ENCODE peak calls at places on chromosomes 4 and X, in four cellular contexts. One of them, this sample, is unnamed.

GRCh38 chr4:151744614-151745013 is 16.2 kb downstream of the GATB start:
- DNase-seq in GM20000: peak
- DNase-seq in AG09319: peak
- DNase-seq in MV-4-11: no peak
- DNase-seq in this sample: peak

GRCh38 chr4:78644744-78645330 is 93.3 kb downstream of the ANXA3 start:
- DNase-seq in GM20000: peak
- DNase-seq in AG09319: peak
- DNase-seq in MV-4-11: peak
- DNase-seq in this sample: peak

GRCh38 chrX:122238801-122239200 is 945.3 kb upstream of the GRIA3 start:
- DNase-seq in GM20000: no peak
- DNase-seq in AG09319: no peak
- DNase-seq in MV-4-11: no peak
- DNase-seq in this sample: no peak

GRCh38 chr4:170420255-170420693 is 330.5 kb upstream of the AADAT start:
- DNase-seq in GM20000: no peak
- DNase-seq in AG09319: peak
- DNase-seq in MV-4-11: peak
- DNase-seq in this sample: peak

GRCh38 chr4:72974694-72975487 is 94.6 kb downstream of the COX18 start:
- DNase-seq in GM20000: no peak
- DNase-seq in AG09319: no peak
- DNase-seq in MV-4-11: peak
- DNase-seq in this sample: peak

GRCh38 chrX:53116101-53116500 is 22.2 kb downstream of the KANTR start:
- DNase-seq in GM20000: no peak
- DNase-seq in AG09319: no peak
- DNase-seq in MV-4-11: no peak
- DNase-seq in this sample: peak

GRCh38 chrX:25012793-25013592 is 2.8 kb downstream of the ARX start:
- DNase-seq in GM20000: no peak
- DNase-seq in AG09319: no peak
- DNase-seq in MV-4-11: no peak
- DNase-seq in this sample: peak

GRCh38 chr4:24285759-24286158 is 298.6 kb downstream of the DHX15 start:
- DNase-seq in GM20000: no peak
- DNase-seq in AG09319: no peak
- DNase-seq in MV-4-11: no peak
- DNase-seq in this sample: no peak

GRCh38 chrX:21645437-21646220 is 12.5 kb downstream of the KLHL34 start:
- DNase-seq in GM20000: no peak
- DNase-seq in AG09319: no peak
- DNase-seq in MV-4-11: no peak
- DNase-seq in this sample: no peak

GRCh38 chr4:81724925-81725329 is 253.2 kb upstream of the RASGEF1B start:
- DNase-seq in GM20000: peak
- DNase-seq in AG09319: no peak
- DNase-seq in MV-4-11: no peak
- DNase-seq in this sample: peak

GRCh38 chrX:132480581-132481203 is 8.1 kb downstream of the MBNL3 start:
- DNase-seq in GM20000: peak
- DNase-seq in AG09319: peak
- DNase-seq in MV-4-11: peak
- DNase-seq in this sample: peak

GRCh38 chr4:26105815-26106699 is 192.0 kb downstream of the SMIM20 start:
- DNase-seq in GM20000: no peak
- DNase-seq in AG09319: no peak
- DNase-seq in MV-4-11: no peak
- DNase-seq in this sample: peak

GRCh38 chr4:53563824-53564223 is 27.5 kb downstream of the LNX1 start:
- DNase-seq in GM20000: peak
- DNase-seq in AG09319: no peak
- DNase-seq in MV-4-11: peak
- DNase-seq in this sample: no peak

GRCh38 chrX:53714580-53715335 is 28.2 kb upstream of the HUWE1 start:
- DNase-seq in GM20000: peak
- DNase-seq in AG09319: no peak
- DNase-seq in MV-4-11: peak
- DNase-seq in this sample: peak

GRCh38 chrX:136491832-136492231 is 4.1 kb downstream of the BRS3 start:
- DNase-seq in GM20000: no peak
- DNase-seq in AG09319: no peak
- DNase-seq in MV-4-11: no peak
- DNase-seq in this sample: peak

GRCh38 chrX:23554304-23554703 is 113.0 kb upstream of the PRDX4 start:
- DNase-seq in GM20000: peak
- DNase-seq in AG09319: peak
- DNase-seq in MV-4-11: peak
- DNase-seq in this sample: peak

GRCh38 chr4:100489316-100489715 is 28.5 kb downstream of the EMCN start:
- DNase-seq in GM20000: no peak
- DNase-seq in AG09319: no peak
- DNase-seq in MV-4-11: no peak
- DNase-seq in this sample: peak

GRCh38 chr4:91089194-91089593 is 962.0 kb downstream of the CCSER1 start:
- DNase-seq in GM20000: no peak
- DNase-seq in AG09319: no peak
- DNase-seq in MV-4-11: no peak
- DNase-seq in this sample: peak

GRCh38 chrX:2397648-2398340 is 103.0 kb downstream of the DHRSX start:
- DNase-seq in GM20000: no peak
- DNase-seq in AG09319: no peak
- DNase-seq in MV-4-11: no peak
- DNase-seq in this sample: no peak

GRCh38 chr4:82528868-82529267 is 32.9 kb downstream of the TMEM150C start:
- DNase-seq in GM20000: no peak
- DNase-seq in AG09319: no peak
- DNase-seq in MV-4-11: no peak
- DNase-seq in this sample: no peak

GRCh38 chr4:82519776-82520175 is 42.0 kb downstream of the TMEM150C start:
- DNase-seq in GM20000: no peak
- DNase-seq in AG09319: no peak
- DNase-seq in MV-4-11: no peak
- DNase-seq in this sample: peak

GRCh38 chr4:1113311-1114009 is at the start of gene RNF212:
- DNase-seq in GM20000: no peak
- DNase-seq in AG09319: no peak
- DNase-seq in MV-4-11: no peak
- DNase-seq in this sample: no peak

GRCh38 chr4:181745933-181746627 is 497.1 kb upstream of the TENM3 start:
- DNase-seq in GM20000: no peak
- DNase-seq in AG09319: no peak
- DNase-seq in MV-4-11: no peak
- DNase-seq in this sample: no peak

GRCh38 chr4:120314969-120315368 is 248.3 kb upstream of the MAD2L1 start:
- DNase-seq in GM20000: no peak
- DNase-seq in AG09319: no peak
- DNase-seq in MV-4-11: peak
- DNase-seq in this sample: no peak

GRCh38 chrX:140661657-140662056 is 47.9 kb upstream of the LINC00632 start:
- DNase-seq in GM20000: no peak
- DNase-seq in AG09319: no peak
- DNase-seq in MV-4-11: no peak
- DNase-seq in this sample: peak

GRCh38 chrX:29531336-29531735 is 684.0 kb upstream of the MAGEB2 start:
- DNase-seq in GM20000: peak
- DNase-seq in AG09319: no peak
- DNase-seq in MV-4-11: no peak
- DNase-seq in this sample: peak

GRCh38 chr4:10020871-10021676 is at the start of gene SLC2A9:
- DNase-seq in GM20000: no peak
- DNase-seq in AG09319: no peak
- DNase-seq in MV-4-11: peak
- DNase-seq in this sample: no peak

GRCh38 chr4:188911199-188911598 is 772.0 kb downstream of the TRIML1 start:
- DNase-seq in GM20000: no peak
- DNase-seq in AG09319: no peak
- DNase-seq in MV-4-11: no peak
- DNase-seq in this sample: no peak

GRCh38 chr4:150348079-150348478 is 233.9 kb upstream of the MAB21L2 start:
- DNase-seq in GM20000: no peak
- DNase-seq in AG09319: no peak
- DNase-seq in MV-4-11: peak
- DNase-seq in this sample: peak

GRCh38 chrX:19782419-19782818 is 105.0 kb downstream of the SH3KBP1 start:
- DNase-seq in GM20000: no peak
- DNase-seq in AG09319: no peak
- DNase-seq in MV-4-11: no peak
- DNase-seq in this sample: no peak

GRCh38 chr4:128068927-128069326 is 7.8 kb downstream of the LARP1B start:
- DNase-seq in GM20000: no peak
- DNase-seq in AG09319: no peak
- DNase-seq in MV-4-11: peak
- DNase-seq in this sample: peak

GRCh38 chrX:135489542-135489941 is 30.9 kb upstream of the INTS6L start:
- DNase-seq in GM20000: peak
- DNase-seq in AG09319: no peak
- DNase-seq in MV-4-11: peak
- DNase-seq in this sample: no peak

GRCh38 chrX:73478961-73479360 is 32.1 kb downstream of the CDX4 start:
- DNase-seq in GM20000: no peak
- DNase-seq in AG09319: no peak
- DNase-seq in MV-4-11: no peak
- DNase-seq in this sample: no peak

This sample was measured in OCI-M1.